ENCODE peak calls at places on chromosomes 16 and 17, in seven cellular contexts. N, R, G, S, X, Z and C are unnamed samples. For H3K9me3, the result is how much of the 10 kb centered on the place peaks cover.

GRCh38 chr17:64459284-64459747 is 10.4 kb downstream of the MILR1 start:
- DNase-seq in N (peak), R (peak), G (peak), S (no peak), X (peak), Z (no peak), C (peak)

GRCh38 chr17:77924757-77925336 is 33.7 kb upstream of the TNRC6C start:
- DNase-seq in N (peak), R (peak), G (no peak), S (no peak), X (peak), Z (peak), C (no peak)

GRCh38 chr17:31294839-31295488 is 2.1 kb downstream of the OMG start:
- DNase-seq in N (peak), R (no peak), G (no peak), S (no peak), X (no peak), Z (no peak), C (peak)

GRCh38 chr16:12587170-12587569 is 216.5 kb downstream of the CPPED1 start:
- DNase-seq in N (no peak), R (no peak), G (no peak), S (no peak), X (no peak), Z (no peak), C (no peak)

GRCh38 chr17:71919181-71919580 is 201.6 kb upstream of the SOX9 start:
- DNase-seq in N (no peak), R (no peak), G (no peak), S (no peak), X (no peak), Z (no peak), C (peak)

GRCh38 chr17:16923097-16923903 is 48.6 kb downstream of the TNFRSF13B start:
- DNase-seq in N (no peak), R (no peak), G (no peak), S (no peak), X (no peak), Z (no peak), C (no peak)

GRCh38 chr17:40419559-40420331 is 2.0 kb upstream of the TOP2A start:
- DNase-seq in N (no peak), R (no peak), G (peak), S (no peak), X (no peak), Z (peak), C (no peak)

GRCh38 chr16:48862087-48862532 is 252.1 kb upstream of the N4BP1 start:
- DNase-seq in N (peak), R (peak), G (no peak), S (no peak), X (peak), Z (peak), C (no peak)

GRCh38 chr16:5668553-5668952 is 571.0 kb upstream of the EEF2KMT start:
- DNase-seq in N (no peak), R (no peak), G (no peak), S (no peak), X (no peak), Z (no peak), C (no peak)

GRCh38 chr16:780296-780695 is 7.9 kb downstream of the RPUSD1 start:
- DNase-seq in N (no peak), R (no peak), G (no peak), S (no peak), X (no peak), Z (no peak), C (no peak)

GRCh38 chr17:43211480-43212402 is at the start of gene TMEM106A:
- DNase-seq in N (peak), R (peak), G (peak), S (peak), X (peak), Z (peak), C (peak)

GRCh38 chr17:45346255-45347015 is 29.6 kb upstream of the MAP3K14 start:
- DNase-seq in N (peak), R (no peak), G (no peak), S (no peak), X (peak), Z (no peak), C (no peak)

GRCh38 chr16:72467157-72467759 is 295.3 kb upstream of the PMFBP1 start:
- DNase-seq in N (no peak), R (peak), G (peak), S (peak), X (peak), Z (peak), C (peak)

GRCh38 chr17:19321481-19322128 is 40.9 kb downstream of the B9D1 start:
- DNase-seq in N (no peak), R (no peak), G (no peak), S (no peak), X (no peak), Z (peak), C (no peak)

GRCh38 chr17:76009969-76010661 is 9.5 kb downstream of the CDK3 start:
- DNase-seq in N (no peak), R (no peak), G (no peak), S (no peak), X (no peak), Z (no peak), C (no peak)

GRCh38 chr16:10897134-10897533 is 20.1 kb downstream of the CIITA start:
- DNase-seq in N (no peak), R (no peak), G (no peak), S (no peak), X (no peak), Z (no peak), C (no peak)

GRCh38 chr17:60142872-60143499 is 6.8 kb upstream of the CA4 start:
- DNase-seq in N (peak), R (peak), G (peak), S (peak), X (peak), Z (peak), C (peak)

GRCh38 chr16:48561960-48562393 is 48.0 kb downstream of the N4BP1 start:
- DNase-seq in N (peak), R (no peak), G (peak), S (no peak), X (peak), Z (no peak), C (peak)

GRCh38 chr16:27322858-27323780 is 9.3 kb downstream of the IL4R start:
- DNase-seq in N (no peak), R (peak), G (no peak), S (no peak), X (no peak), Z (no peak), C (no peak)

GRCh38 chr17:11644265-11645212 is 46.3 kb downstream of the DNAH9 start:
- DNase-seq in N (peak), R (peak), G (peak), S (peak), X (peak), Z (peak), C (peak)

GRCh38 chr16:57137566-57138273 is 45.3 kb downstream of the CPNE2 start:
- DNase-seq in N (no peak), R (no peak), G (no peak), S (no peak), X (no peak), Z (no peak), C (no peak)

GRCh38 chr16:26816885-26817571 is 249.7 kb upstream of the C16orf82 start:
- DNase-seq in N (peak), R (no peak), G (no peak), S (no peak), X (peak), Z (no peak), C (no peak)

GRCh38 chr16:69110406-69110805 is 5.0 kb downstream of the HAS3 start:
- DNase-seq in N (no peak), R (no peak), G (no peak), S (no peak), X (no peak), Z (no peak), C (no peak)

GRCh38 chr16:66176731-66177130 is 189.8 kb upstream of the CDH5 start:
- DNase-seq in N (no peak), R (no peak), G (no peak), S (no peak), X (no peak), Z (no peak), C (no peak)

GRCh38 chr17:64384253-64385186 is 6.1 kb downstream of the PECAM1 start:
- DNase-seq in N (peak), R (peak), G (peak), S (no peak), X (no peak), Z (no peak), C (peak)

GRCh38 chr17:58513913-58514794 is at the start of gene MTMR4:
- DNase-seq in N (peak), R (peak), G (peak), S (peak), X (peak), Z (peak), C (peak)

GRCh38 chr16:30409125-30410060 is 2.0 kb downstream of the ZNF771 start:
- DNase-seq in N (peak), R (peak), G (peak), S (peak), X (peak), Z (peak), C (peak)

GRCh38 chr17:42361781-42362186 is 26.5 kb downstream of the STAT3 start:
- DNase-seq in N (no peak), R (no peak), G (no peak), S (no peak), X (no peak), Z (no peak), C (peak)

GRCh38 chr16:81798311-81799137 is 19.4 kb downstream of the PLCG2 start:
- DNase-seq in N (no peak), R (no peak), G (no peak), S (no peak), X (no peak), Z (no peak), C (no peak)

GRCh38 chr16:86515780-86516617 is 5.7 kb downstream of the FOXF1 start:
- DNase-seq in N (peak), R (no peak), G (no peak), S (no peak), X (peak), Z (peak), C (no peak)

GRCh38 chr17:39191750-39192510 is 5.5 kb downstream of the CACNB1 start:
- DNase-seq in N (no peak), R (no peak), G (no peak), S (no peak), X (no peak), Z (no peak), C (no peak)
- H3K9ac ChIP-seq in N (no peak), R (no peak), G (no peak), S (no peak), X (no peak), Z (no peak), C (no peak)

GRCh38 chr16:35449663-35450062 is 1990.3 kb downstream of the TP53TG3F start:
- DNase-seq in N (no peak), R (no peak), G (no peak), S (no peak), X (no peak), Z (no peak), C (no peak)
- H3K9me3 ChIP-seq in N (under half), R (half or more), G (under half), S (under half), X (under half), Z (under half), C (half or more)

GRCh38 chr17:62693616-62694415 is 66.3 kb downstream of the MRC2 start:
- DNase-seq in N (no peak), R (peak), G (no peak), S (no peak), X (no peak), Z (no peak), C (no peak)
- H3K9ac ChIP-seq in N (peak), R (no peak), G (no peak), S (no peak), X (no peak), Z (no peak), C (no peak)

GRCh38 chr16:35173295-35173694 is 1713.9 kb downstream of the TP53TG3F start:
- DNase-seq in N (no peak), R (no peak), G (no peak), S (no peak), X (no peak), Z (no peak), C (no peak)
- H3K9me3 ChIP-seq in N (under half), R (under half), G (under half), S (under half), X (under half), Z (under half), C (under half)

GRCh38 chr17:81419886-81420768 is 24.9 kb downstream of the BAHCC1 start:
- DNase-seq in N (no peak), R (no peak), G (no peak), S (no peak), X (no peak), Z (no peak), C (no peak)
- H3K9ac ChIP-seq in N (peak), R (no peak), G (peak), S (no peak), X (peak), Z (no peak), C (peak)

DNA sequence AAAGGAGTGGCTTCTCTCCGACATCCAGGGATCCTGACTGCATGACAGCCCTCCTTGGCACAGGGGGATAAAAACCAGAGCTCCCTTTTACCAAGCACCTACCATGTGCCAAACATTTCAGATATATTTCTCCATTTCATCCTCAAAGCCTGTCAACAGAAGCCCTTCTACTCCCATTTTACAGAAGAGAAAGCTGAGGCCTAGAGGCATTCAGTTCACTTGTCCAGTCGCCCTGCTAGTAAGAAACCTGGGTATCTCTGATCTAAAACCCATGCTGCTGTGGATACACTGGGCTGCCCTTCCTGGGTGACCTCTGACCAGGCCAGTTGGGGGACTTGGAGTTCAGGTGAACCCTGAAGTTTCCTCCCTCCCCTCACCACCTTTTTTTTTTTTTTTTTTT is 5.9 kb upstream of the FDXR start:
- DNase-seq in N (no peak), R (no peak), G (no peak), S (no peak), X (no peak), Z (no peak), C (no peak)
- H3K9me3 ChIP-seq in N (under half), R (under half), G (under half), S (under half), X (under half), Z (under half), C (under half)

DNA sequence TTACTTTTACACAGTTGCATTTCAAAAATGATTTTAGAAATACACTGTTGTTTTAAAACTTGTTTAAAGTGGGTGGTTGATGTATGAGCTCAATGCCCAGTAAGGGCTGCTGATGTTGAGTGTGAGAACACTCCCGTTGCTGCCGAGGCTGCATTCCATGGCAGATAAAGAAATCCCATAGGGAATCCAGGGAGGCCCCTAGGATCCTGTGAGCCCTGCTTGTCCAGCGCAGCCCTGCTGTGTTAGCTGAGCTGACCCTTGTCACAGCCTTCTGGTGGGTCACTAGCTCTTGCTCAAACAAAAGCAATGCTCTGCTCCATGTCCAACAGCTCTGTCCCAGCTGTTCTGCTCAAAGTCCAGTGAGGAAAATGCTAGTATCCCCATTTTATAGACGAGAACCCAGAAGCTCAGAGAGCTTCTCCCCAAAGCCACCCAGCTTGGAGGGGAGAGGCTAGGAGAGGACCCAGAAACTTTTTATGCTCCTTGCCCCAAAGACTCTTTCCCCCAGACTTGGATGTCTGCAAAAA is 18.6 kb upstream of the COL1A1 start:
- DNase-seq in N (peak), R (no peak), G (no peak), S (no peak), X (peak), Z (peak), C (peak)
- H3K9ac ChIP-seq in N (peak), R (peak), G (no peak), S (no peak), X (peak), Z (no peak), C (peak)